ENCODE peak calls at places on chromosomes 12 and 14, in five cellular contexts. One of them, this sample, is unnamed.

GRCh38 chr14:92493492-92493891 is 20.1 kb upstream of the RIN3 start:
- DNase-seq in ureter: peak
- DNase-seq in NCI-H1105 treated with DMSO at 0.1 percent for 48 hours: no peak
- DNase-seq in myocyte: no peak
- DNase-seq in activated CD4-positive, alpha-beta T cell treated with anti-CD3 and anti-CD28 coated beads, Interleukin-2, amount 50 U/mL, for 1 hour: no peak
- DNase-seq in this sample: no peak

GRCh38 chr12:6336859-6337744 is 4.8 kb downstream of the TNFRSF1A start:
- DNase-seq in ureter: no peak
- DNase-seq in NCI-H1105 treated with DMSO at 0.1 percent for 48 hours: no peak
- DNase-seq in myocyte: no peak
- DNase-seq in activated CD4-positive, alpha-beta T cell treated with anti-CD3 and anti-CD28 coated beads, Interleukin-2, amount 50 U/mL, for 1 hour: peak
- DNase-seq in this sample: no peak

GRCh38 chr12:97561321-97562230 is 99.0 kb downstream of the RMST start:
- DNase-seq in ureter: no peak
- DNase-seq in NCI-H1105 treated with DMSO at 0.1 percent for 48 hours: peak
- DNase-seq in myocyte: no peak
- DNase-seq in activated CD4-positive, alpha-beta T cell treated with anti-CD3 and anti-CD28 coated beads, Interleukin-2, amount 50 U/mL, for 1 hour: no peak
- DNase-seq in this sample: no peak

GRCh38 chr12:90630006-90630405 is 325.0 kb downstream of the CCER1 start:
- DNase-seq in ureter: no peak
- DNase-seq in NCI-H1105 treated with DMSO at 0.1 percent for 48 hours: peak
- DNase-seq in myocyte: no peak
- DNase-seq in activated CD4-positive, alpha-beta T cell treated with anti-CD3 and anti-CD28 coated beads, Interleukin-2, amount 50 U/mL, for 1 hour: no peak
- DNase-seq in this sample: no peak

GRCh38 chr12:28057856-28058615 is 85.5 kb upstream of the PTHLH start:
- DNase-seq in ureter: no peak
- DNase-seq in NCI-H1105 treated with DMSO at 0.1 percent for 48 hours: no peak
- DNase-seq in myocyte: no peak
- DNase-seq in activated CD4-positive, alpha-beta T cell treated with anti-CD3 and anti-CD28 coated beads, Interleukin-2, amount 50 U/mL, for 1 hour: no peak
- DNase-seq in this sample: no peak

GRCh38 chr14:90963343-90963742 is 97.1 kb downstream of the RPS6KA5 start:
- DNase-seq in ureter: no peak
- DNase-seq in NCI-H1105 treated with DMSO at 0.1 percent for 48 hours: no peak
- DNase-seq in myocyte: no peak
- DNase-seq in activated CD4-positive, alpha-beta T cell treated with anti-CD3 and anti-CD28 coated beads, Interleukin-2, amount 50 U/mL, for 1 hour: no peak
- DNase-seq in this sample: no peak

GRCh38 chr14:72479471-72479931 is 414.4 kb downstream of the DPF3 start:
- DNase-seq in ureter: no peak
- DNase-seq in NCI-H1105 treated with DMSO at 0.1 percent for 48 hours: peak
- DNase-seq in myocyte: peak
- DNase-seq in activated CD4-positive, alpha-beta T cell treated with anti-CD3 and anti-CD28 coated beads, Interleukin-2, amount 50 U/mL, for 1 hour: no peak
- DNase-seq in this sample: peak

GRCh38 chr14:78902010-78902623 is 731.9 kb downstream of the NRXN3 start:
- DNase-seq in ureter: no peak
- DNase-seq in NCI-H1105 treated with DMSO at 0.1 percent for 48 hours: peak
- DNase-seq in myocyte: peak
- DNase-seq in activated CD4-positive, alpha-beta T cell treated with anti-CD3 and anti-CD28 coated beads, Interleukin-2, amount 50 U/mL, for 1 hour: no peak
- DNase-seq in this sample: peak

GRCh38 chr12:29731556-29731955 is 52.2 kb downstream of the TMTC1 start:
- DNase-seq in ureter: no peak
- DNase-seq in NCI-H1105 treated with DMSO at 0.1 percent for 48 hours: no peak
- DNase-seq in myocyte: no peak
- DNase-seq in activated CD4-positive, alpha-beta T cell treated with anti-CD3 and anti-CD28 coated beads, Interleukin-2, amount 50 U/mL, for 1 hour: no peak
- DNase-seq in this sample: no peak

GRCh38 chr12:28191018-28191595 is 851 bp downstream of the CCDC91 start:
- DNase-seq in ureter: no peak
- DNase-seq in NCI-H1105 treated with DMSO at 0.1 percent for 48 hours: no peak
- DNase-seq in myocyte: peak
- DNase-seq in activated CD4-positive, alpha-beta T cell treated with anti-CD3 and anti-CD28 coated beads, Interleukin-2, amount 50 U/mL, for 1 hour: peak
- DNase-seq in this sample: peak

GRCh38 chr12:56840922-56841321 is 77.8 kb downstream of the HSD17B6 start:
- DNase-seq in ureter: no peak
- DNase-seq in NCI-H1105 treated with DMSO at 0.1 percent for 48 hours: no peak
- DNase-seq in myocyte: peak
- DNase-seq in activated CD4-positive, alpha-beta T cell treated with anti-CD3 and anti-CD28 coated beads, Interleukin-2, amount 50 U/mL, for 1 hour: no peak
- DNase-seq in this sample: no peak

GRCh38 chr12:114444422-114445279 is 38.7 kb upstream of the TBX5 start:
- DNase-seq in ureter: no peak
- DNase-seq in NCI-H1105 treated with DMSO at 0.1 percent for 48 hours: peak
- DNase-seq in myocyte: no peak
- DNase-seq in activated CD4-positive, alpha-beta T cell treated with anti-CD3 and anti-CD28 coated beads, Interleukin-2, amount 50 U/mL, for 1 hour: no peak
- DNase-seq in this sample: peak

GRCh38 chr12:57011438-57012424 is 4.6 kb downstream of the TAC3 start:
- DNase-seq in ureter: no peak
- DNase-seq in NCI-H1105 treated with DMSO at 0.1 percent for 48 hours: no peak
- DNase-seq in myocyte: no peak
- DNase-seq in activated CD4-positive, alpha-beta T cell treated with anti-CD3 and anti-CD28 coated beads, Interleukin-2, amount 50 U/mL, for 1 hour: no peak
- DNase-seq in this sample: no peak

GRCh38 chr14:105748204-105748578 is 221.8 kb downstream of the TMEM121 start:
- DNase-seq in ureter: peak
- DNase-seq in NCI-H1105 treated with DMSO at 0.1 percent for 48 hours: no peak
- DNase-seq in myocyte: no peak
- DNase-seq in activated CD4-positive, alpha-beta T cell treated with anti-CD3 and anti-CD28 coated beads, Interleukin-2, amount 50 U/mL, for 1 hour: no peak
- DNase-seq in this sample: no peak

GRCh38 chr14:81625343-81625742 is 91.7 kb upstream of the SEL1L start:
- DNase-seq in ureter: no peak
- DNase-seq in NCI-H1105 treated with DMSO at 0.1 percent for 48 hours: peak
- DNase-seq in myocyte: peak
- DNase-seq in activated CD4-positive, alpha-beta T cell treated with anti-CD3 and anti-CD28 coated beads, Interleukin-2, amount 50 U/mL, for 1 hour: no peak
- DNase-seq in this sample: peak

GRCh38 chr14:22978873-22979671 is 3.3 kb downstream of the AJUBA start:
- DNase-seq in ureter: peak
- DNase-seq in NCI-H1105 treated with DMSO at 0.1 percent for 48 hours: peak
- DNase-seq in myocyte: peak
- DNase-seq in activated CD4-positive, alpha-beta T cell treated with anti-CD3 and anti-CD28 coated beads, Interleukin-2, amount 50 U/mL, for 1 hour: no peak
- DNase-seq in this sample: no peak

GRCh38 chr12:95882080-95882479 is 23.3 kb downstream of the SNRPF start:
- DNase-seq in ureter: no peak
- DNase-seq in NCI-H1105 treated with DMSO at 0.1 percent for 48 hours: no peak
- DNase-seq in myocyte: peak
- DNase-seq in activated CD4-positive, alpha-beta T cell treated with anti-CD3 and anti-CD28 coated beads, Interleukin-2, amount 50 U/mL, for 1 hour: no peak
- DNase-seq in this sample: no peak

GRCh38 chr12:65925626-65926025 is 101.3 kb downstream of the HMGA2 start:
- DNase-seq in ureter: no peak
- DNase-seq in NCI-H1105 treated with DMSO at 0.1 percent for 48 hours: no peak
- DNase-seq in myocyte: no peak
- DNase-seq in activated CD4-positive, alpha-beta T cell treated with anti-CD3 and anti-CD28 coated beads, Interleukin-2, amount 50 U/mL, for 1 hour: no peak
- DNase-seq in this sample: no peak

GRCh38 chr12:24902521-24903304 is 46.2 kb downstream of the BCAT1 start:
- DNase-seq in ureter: no peak
- DNase-seq in NCI-H1105 treated with DMSO at 0.1 percent for 48 hours: no peak
- DNase-seq in myocyte: peak
- DNase-seq in activated CD4-positive, alpha-beta T cell treated with anti-CD3 and anti-CD28 coated beads, Interleukin-2, amount 50 U/mL, for 1 hour: no peak
- DNase-seq in this sample: peak

GRCh38 chr14:36450550-36450949 is 69.5 kb downstream of the NKX2-1 start:
- DNase-seq in ureter: no peak
- DNase-seq in NCI-H1105 treated with DMSO at 0.1 percent for 48 hours: no peak
- DNase-seq in myocyte: peak
- DNase-seq in activated CD4-positive, alpha-beta T cell treated with anti-CD3 and anti-CD28 coated beads, Interleukin-2, amount 50 U/mL, for 1 hour: no peak
- DNase-seq in this sample: no peak